ENCODE peak calls at places on chromosomes 11 and 22, in four cellular contexts. J is WTC11, H is SK-N-SH, D is K562. K is an unnamed sample.

GRCh38 chr11:114524122-114524521 is 35.6 kb downstream of the NXPE1 start:
- DNase-seq in J (no peak), H (no peak), D (no peak), K (no peak)

GRCh38 chr11:68643576-68643975 is 40.8 kb upstream of the GAL start:
- DNase-seq in J (no peak), H (peak; percentile 5), D (peak; percentile 44), K (no peak)

GRCh38 chr11:71381781-71382505 is 66.2 kb downstream of the DHCR7 start:
- DNase-seq in J (no peak), H (no peak), D (no peak), K (peak; percentile 41)

GRCh38 chr11:102420547-102420946 is 32.0 kb downstream of the TMEM123 start:
- DNase-seq in J (no peak), H (no peak), D (peak; percentile 18), K (peak; percentile 40)

GRCh38 chr11:67355794-67356550 is 2.6 kb upstream of the POLD4 start:
- DNase-seq in J (no peak), H (peak; percentile 0), D (no peak), K (no peak)

GRCh38 chr11:12868315-12869073 is 140.6 kb upstream of the RASSF10 start:
- DNase-seq in J (no peak), H (no peak), D (peak; percentile 25), K (no peak)

GRCh38 chr22:47544696-47545095 is 782.2 kb downstream of the TBC1D22A start:
- DNase-seq in J (no peak), H (no peak), D (no peak), K (no peak)

GRCh38 chr22:37274380-37274862 is 7.9 kb upstream of the CYTH4 start:
- DNase-seq in J (no peak), H (no peak), D (no peak), K (no peak)

GRCh38 chr11:18730020-18730419 is 4.0 kb upstream of the IGSF22 start:
- DNase-seq in J (no peak), H (no peak), D (no peak), K (no peak)

GRCh38 chr11:18726040-18726439 is at the start of gene IGSF22:
- DNase-seq in J (peak; percentile 35), H (no peak), D (no peak), K (no peak)

GRCh38 chr11:18729426-18729825 is 3.4 kb upstream of the IGSF22 start:
- DNase-seq in J (no peak), H (no peak), D (no peak), K (no peak)

GRCh38 chr11:18728658-18729057 is 2.7 kb upstream of the IGSF22 start:
- DNase-seq in J (no peak), H (no peak), D (no peak), K (no peak)

GRCh38 chr11:18727499-18728236 is 1.7 kb upstream of the IGSF22 start:
- DNase-seq in J (peak; percentile 78), H (peak; percentile 87), D (peak; percentile 67), K (no peak)
- TF ChIP-seq USF1 in J (no peak), H (no peak), D (no peak), K (no peak)

DNA sequence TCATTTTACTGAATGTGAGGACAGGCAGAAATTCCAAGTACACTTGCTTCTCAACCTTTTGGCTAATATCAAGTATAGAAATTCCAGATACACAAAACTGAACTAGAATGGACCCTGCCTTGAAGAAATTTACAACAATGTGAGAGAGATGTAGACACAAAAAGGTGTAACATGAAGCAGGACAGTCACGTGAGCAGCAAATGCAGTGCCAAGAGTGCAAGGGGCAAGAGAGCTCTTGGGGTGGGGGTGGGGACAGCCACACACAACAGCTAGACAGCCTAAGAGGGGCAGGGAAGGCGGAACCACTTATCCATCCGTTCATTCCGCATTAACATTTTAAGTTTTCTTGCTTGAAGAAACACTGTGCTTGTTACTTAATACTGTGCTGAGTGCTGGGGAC is 28.9 kb downstream of the PLEKHA7 start:
- DNase-seq in J (no peak), H (no peak), D (no peak), K (no peak)
- TF ChIP-seq USF1 in J (no peak), H (no peak), D (no peak), K (no peak)

DNA sequence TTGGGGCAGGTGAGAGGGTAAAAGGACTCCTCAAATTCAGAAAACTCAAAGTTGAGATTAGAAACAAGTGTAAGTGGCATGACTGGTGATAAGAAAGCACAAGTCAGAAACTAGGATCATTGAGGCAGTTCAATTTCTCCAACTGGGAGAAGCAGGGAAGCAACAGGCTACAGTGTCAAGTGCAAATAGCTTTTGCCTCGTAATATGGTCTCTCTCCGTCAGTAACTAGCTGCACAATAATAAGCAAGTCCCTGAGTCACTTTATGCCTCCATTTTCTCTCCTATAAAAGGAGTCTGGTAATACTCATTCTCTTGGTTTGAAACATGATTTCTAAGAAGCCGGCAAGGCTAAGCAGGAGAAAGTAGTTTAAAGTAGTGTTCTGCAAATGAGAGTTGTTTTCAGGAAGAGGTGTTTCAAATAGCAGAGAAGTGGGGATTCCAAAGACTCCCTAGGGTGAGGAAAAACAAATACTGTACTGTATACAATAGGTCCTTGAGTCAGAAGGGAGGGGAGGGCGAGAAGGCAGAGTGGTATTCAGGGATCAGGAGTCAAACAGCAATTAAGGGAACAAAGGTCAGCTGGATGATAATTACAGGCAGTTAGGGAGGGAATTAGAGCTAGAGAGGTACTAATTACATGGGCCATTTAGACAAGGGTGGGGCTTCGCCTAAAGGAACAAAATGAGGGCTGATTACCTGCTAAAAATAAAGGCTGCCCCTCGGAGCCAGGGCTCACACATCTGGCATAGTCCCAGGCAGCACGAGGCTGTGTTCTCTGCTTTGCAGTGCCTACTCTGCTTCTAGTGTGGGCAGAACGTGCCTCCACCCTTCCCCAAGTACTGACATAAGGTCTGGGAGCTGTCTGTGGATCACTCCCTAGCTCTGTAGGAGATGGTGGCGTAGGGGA is 96.0 kb upstream of the BDNF start:
- DNase-seq in J (peak; percentile 12), H (no peak), D (no peak), K (no peak)
- TF ChIP-seq USF1 in J (no peak), H (no peak), D (no peak), K (no peak)

GRCh38 chr11:126607374-126607773 is 251.9 kb downstream of the ST3GAL4 start:
- DNase-seq in J (peak; percentile 76), H (peak; percentile 83), D (peak; percentile 56), K (no peak)
- TF ChIP-seq USF1 in J (no peak), H (no peak), D (no peak), K (no peak)

DNA sequence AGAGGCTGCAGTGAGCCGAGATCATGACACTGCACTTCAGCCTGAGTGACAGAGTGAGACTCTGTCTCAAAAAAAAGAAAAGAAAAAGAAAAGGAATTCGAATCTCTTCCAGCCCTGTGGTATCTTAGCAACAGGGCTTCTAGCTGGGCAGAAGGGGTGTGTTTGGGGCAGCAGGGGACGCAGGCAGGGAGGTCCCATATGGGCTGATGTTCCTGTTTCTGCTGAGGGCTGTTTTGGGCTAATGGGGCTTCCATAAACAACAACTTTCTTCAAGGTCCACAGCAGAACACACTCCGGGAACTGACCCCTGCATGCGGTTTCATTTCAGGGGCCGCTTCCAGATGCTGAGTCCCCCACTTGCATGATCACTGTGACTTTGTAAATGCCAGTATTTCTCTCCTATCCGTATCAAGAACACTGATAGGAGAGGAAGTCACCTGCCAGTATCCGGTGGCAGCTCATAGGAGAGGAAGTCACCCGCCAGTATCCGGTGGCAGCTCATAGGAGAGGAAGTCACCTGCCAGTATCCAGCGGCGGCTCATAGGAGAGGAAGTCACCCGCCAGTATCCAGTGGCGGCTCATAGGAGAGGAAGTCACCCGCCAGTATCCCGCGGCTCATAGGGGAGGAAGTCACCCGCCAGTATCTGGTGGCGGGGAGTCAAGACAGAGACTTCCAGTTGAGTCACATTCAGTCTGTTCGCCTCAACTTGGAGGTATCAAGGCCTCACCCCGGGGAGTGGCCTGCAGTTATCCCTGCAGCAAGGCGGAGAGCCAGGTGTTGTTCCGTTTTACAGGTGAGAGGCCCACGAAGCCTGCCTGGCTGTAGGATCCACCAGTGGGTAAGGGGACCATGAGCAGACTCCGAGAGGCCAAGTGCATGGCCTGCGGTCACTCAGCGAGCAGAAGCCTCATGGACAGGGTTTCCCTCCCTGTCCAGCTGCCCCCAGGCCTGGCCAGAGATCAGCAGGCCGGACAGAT is 8.3 kb upstream of the FGF19 start:
- DNase-seq in J (no peak), H (no peak), D (no peak), K (no peak)
- TF ChIP-seq USF1 in J (no peak), H (no peak), D (no peak), K (no peak)

GRCh38 chr11:61071880-61072279 is 30.4 kb upstream of the CD5 start:
- DNase-seq in J (no peak), H (no peak), D (no peak), K (no peak)
- TF ChIP-seq USF1 in J (no peak), H (no peak), D (no peak), K (no peak)

DNA sequence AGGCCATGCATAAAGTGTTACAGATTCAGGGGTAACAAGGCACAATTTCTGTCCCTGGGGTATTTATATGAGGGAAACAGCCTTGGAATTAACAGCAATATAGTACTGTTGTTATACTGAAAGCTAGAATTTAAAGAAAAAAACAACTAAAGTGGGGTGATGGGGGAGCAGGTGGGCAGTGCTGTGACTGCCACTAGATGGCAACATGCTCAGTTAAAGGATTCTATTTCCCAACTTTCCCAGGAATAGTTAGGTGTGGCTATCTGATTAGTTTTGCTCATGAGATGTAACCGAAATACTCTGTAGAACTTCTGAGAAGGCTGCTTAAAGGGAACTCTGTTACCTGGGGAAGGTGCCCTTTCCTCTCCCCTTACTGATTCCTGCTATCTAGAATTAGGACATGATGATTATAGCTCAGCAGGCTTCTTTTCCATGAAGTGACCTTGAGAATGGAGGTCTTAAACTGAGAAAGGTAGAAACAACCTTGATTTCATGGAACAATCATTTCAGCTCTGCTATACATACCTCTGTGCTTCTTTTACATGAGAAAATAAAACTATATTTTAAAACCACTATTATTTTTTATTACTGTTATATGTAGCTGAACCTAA is 102.6 kb downstream of the RELT start:
- DNase-seq in J (peak; percentile 28), H (peak; percentile 45), D (peak; percentile 31), K (no peak)
- TF ChIP-seq USF1 in J (no peak), H (no peak), D (no peak), K (no peak)

DNA sequence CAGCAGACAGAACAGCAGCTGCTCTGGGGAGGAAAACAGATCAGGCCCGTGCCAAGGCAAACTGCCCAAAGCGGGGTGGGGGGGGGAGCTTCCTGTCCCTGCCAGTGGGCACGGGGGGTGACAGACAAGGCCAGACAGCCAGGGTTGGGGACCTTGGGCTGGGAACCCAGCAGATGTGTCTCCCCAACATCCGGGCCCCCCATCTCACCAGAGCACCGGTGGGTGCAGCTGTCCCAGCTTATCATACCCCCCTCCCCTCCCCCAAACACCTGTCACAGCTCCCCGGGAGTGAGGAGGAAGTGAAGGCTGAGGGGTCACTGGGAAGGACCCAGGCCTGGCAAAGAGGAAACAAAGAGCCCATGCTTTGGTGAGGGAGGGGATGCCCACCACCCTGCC is 1.3 kb downstream of the PPP1R14B start:
- DNase-seq in J (no peak), H (no peak), D (no peak), K (no peak)
- TF ChIP-seq USF1 in J (no peak), H (no peak), D (no peak), K (no peak)

DNA sequence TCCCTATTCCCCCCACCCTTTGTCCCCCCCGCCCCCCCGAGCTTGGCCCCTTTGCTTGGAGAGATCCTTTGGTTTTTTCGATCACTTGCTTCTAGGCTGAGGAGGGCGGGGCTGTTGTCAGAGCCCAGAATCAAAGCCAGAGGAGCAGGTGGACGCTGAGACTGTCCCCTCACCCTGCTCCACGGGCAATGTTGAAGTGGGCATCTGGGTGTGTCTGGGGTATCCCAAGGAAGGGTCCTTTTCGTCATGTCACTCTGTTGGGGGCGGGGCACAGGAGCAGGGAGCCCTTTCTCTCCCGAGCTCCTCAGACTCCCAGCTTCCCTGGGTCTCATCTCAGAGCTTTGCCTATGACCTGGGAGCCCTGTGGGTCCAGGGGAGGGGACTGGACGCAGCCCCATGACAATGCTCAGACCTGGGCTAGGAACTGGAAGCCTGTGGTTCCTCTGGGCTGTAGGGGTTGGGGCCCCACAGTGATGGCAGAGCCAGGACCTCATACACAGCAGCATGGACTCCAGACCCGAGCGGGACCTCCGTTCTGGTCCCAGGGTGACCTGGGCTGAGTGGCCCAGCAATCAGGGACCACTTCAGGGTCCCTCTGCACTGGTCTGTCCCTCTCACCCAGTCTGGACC is 2.9 kb upstream of the APOBEC3A start:
- DNase-seq in J (no peak), H (no peak), D (no peak), K (no peak)
- TF ChIP-seq USF1 in J (no peak), H (no peak), D (no peak), K (no peak)